ENCODE peak calls at places on chromosome 17, in six cellular contexts. N is omental fat pad; D is activated CD4-positive, alpha-beta T cell treated with anti-CD3 and anti-CD28 coated beads, Interleukin-2, amount 50 U/mL, for 1 hour; I is B cell; J is stimulated activated CD4-positive, alpha-beta T cell treated with anti-CD3 and anti-CD28 coated beads, Interleukin-15, amount 100 ng/mL, for 24 hours; Z is cerebellar cortex. E is an unnamed sample.

GRCh38 chr17:10352866-10353265 is 19.9 kb downstream of the MYH13 start:
- DNase-seq in N (no peak), D (no peak), I (no peak), J (no peak), Z (no peak), E (no peak)

GRCh38 chr17:40177275-40177874 is at the start of gene RAPGEFL1:
- DNase-seq in N (peak; percentile 57), D (peak; percentile 84), I (peak; percentile 91), J (peak; percentile 91), Z (peak; percentile 75), E (peak; percentile 85)

GRCh38 chr17:5788266-5788900 is 204.1 kb upstream of the NLRP1 start:
- DNase-seq in N (no peak), D (no peak), I (no peak), J (no peak), Z (no peak), E (no peak)

GRCh38 chr17:57357392-57357784 is 101.1 kb downstream of the MSI2 start:
- DNase-seq in N (no peak), D (no peak), I (peak; percentile 21), J (no peak), Z (peak; percentile 67), E (no peak)

GRCh38 chr17:1107777-1108559 is 71.8 kb downstream of the ABR start:
- DNase-seq in N (no peak), D (no peak), I (no peak), J (no peak), Z (no peak), E (no peak)

GRCh38 chr17:67078292-67078691 is 33.9 kb downstream of the CACNG1 start:
- DNase-seq in N (no peak), D (no peak), I (no peak), J (no peak), Z (no peak), E (no peak)

GRCh38 chr17:79798296-79799173 is 1.7 kb upstream of the CBX8 start:
- DNase-seq in N (no peak), D (no peak), I (peak; percentile 51), J (no peak), Z (no peak), E (no peak)

GRCh38 chr17:28533091-28533670 is 19.2 kb downstream of the UNC119 start:
- DNase-seq in N (no peak), D (no peak), I (no peak), J (no peak), Z (no peak), E (no peak)

GRCh38 chr17:16339959-16340358 is 13.3 kb downstream of the CENPV start:
- DNase-seq in N (no peak), D (no peak), I (no peak), J (no peak), Z (no peak), E (no peak)

GRCh38 chr17:3804503-3804931 is 3.5 kb upstream of the ITGAE start:
- DNase-seq in N (no peak), D (no peak), I (peak; percentile 30), J (peak; percentile 23), Z (no peak), E (peak; percentile 53)

GRCh38 chr17:16446338-16446983 is 31.1 kb downstream of the TRPV2 start:
- DNase-seq in N (no peak), D (no peak), I (no peak), J (peak; percentile 52), Z (peak; percentile 75), E (no peak)

GRCh38 chr17:144936-145670 is 7.7 kb downstream of the SCGB1C2 start:
- DNase-seq in N (no peak), D (no peak), I (no peak), J (no peak), Z (no peak), E (no peak)

GRCh38 chr17:75808905-75809621 is 24.5 kb downstream of the UNK start:
- DNase-seq in N (no peak), D (no peak), I (no peak), J (no peak), Z (peak; percentile 54), E (no peak)

GRCh38 chr17:59972778-59973177 is 8.2 kb upstream of the RNFT1 start:
- DNase-seq in N (no peak), D (no peak), I (no peak), J (no peak), Z (no peak), E (no peak)

GRCh38 chr17:39739020-39739884 is 1.5 kb downstream of the GRB7 start:
- DNase-seq in N (peak; percentile 39), D (no peak), I (no peak), J (no peak), Z (peak; percentile 61), E (no peak)

GRCh38 chr17:13562271-13562800 is 39.4 kb downstream of the HS3ST3A1 start:
- DNase-seq in N (peak; percentile 29), D (no peak), I (no peak), J (no peak), Z (no peak), E (no peak)